ENCODE peak calls at places on chromosomes 7 and 10, in six cellular contexts. Q, X, L, O, R and M are unnamed samples.

GRCh38 chr10:4023997-4024396 is 239.0 kb upstream of the KLF6 start:
- DNase-seq in Q (no peak), X (no peak), L (no peak), O (no peak), R (no peak), M (peak)

GRCh38 chr10:121070257-121070656 is 219.1 kb downstream of the WDR11 start:
- DNase-seq in Q (peak), X (no peak), L (peak), O (no peak), R (peak), M (no peak)

GRCh38 chr7:26155531-26156375 is 3.8 kb downstream of the NFE2L3 start:
- DNase-seq in Q (no peak), X (no peak), L (peak), O (no peak), R (no peak), M (peak)

GRCh38 chr7:20578257-20578771 is 37.2 kb upstream of the ABCB5 start:
- DNase-seq in Q (no peak), X (no peak), L (no peak), O (no peak), R (no peak), M (no peak)

GRCh38 chr7:106563466-106564150 is 97.3 kb downstream of the CCDC71L start:
- DNase-seq in Q (no peak), X (no peak), L (no peak), O (no peak), R (no peak), M (peak)

GRCh38 chr7:152571031-152571430 is 104.9 kb downstream of the XRCC2 start:
- DNase-seq in Q (no peak), X (no peak), L (no peak), O (no peak), R (no peak), M (peak)

GRCh38 chr7:83427929-83428328 is 221.0 kb downstream of the SEMA3E start:
- DNase-seq in Q (peak), X (no peak), L (peak), O (no peak), R (no peak), M (no peak)

GRCh38 chr10:112510384-112510783 is 63.4 kb downstream of the VTI1A start:
- DNase-seq in Q (no peak), X (no peak), L (no peak), O (no peak), R (no peak), M (no peak)

GRCh38 chr7:29431686-29432085 is 131.9 kb upstream of the PRR15 start:
- DNase-seq in Q (no peak), X (no peak), L (no peak), O (no peak), R (no peak), M (no peak)

GRCh38 chr10:102834143-102834542 is 3.1 kb downstream of the CYP17A1 start:
- DNase-seq in Q (no peak), X (no peak), L (peak), O (no peak), R (peak), M (no peak)

GRCh38 chr7:49089717-49090116 is 165.4 kb downstream of the CDC14C start:
- DNase-seq in Q (peak), X (no peak), L (no peak), O (no peak), R (no peak), M (no peak)

GRCh38 chr10:7953447-7953846 is 101.0 kb upstream of the GATA3 start:
- DNase-seq in Q (no peak), X (no peak), L (no peak), O (no peak), R (peak), M (no peak)

GRCh38 chr7:150487625-150488024 is 27.0 kb upstream of the GIMAP7 start:
- DNase-seq in Q (no peak), X (no peak), L (no peak), O (no peak), R (no peak), M (no peak)

GRCh38 chr10:53395449-53395848 is 622.9 kb upstream of the MBL2 start:
- DNase-seq in Q (no peak), X (no peak), L (no peak), O (no peak), R (no peak), M (no peak)

GRCh38 chr10:5628798-5629788 is 37.3 kb downstream of the ASB13 start:
- DNase-seq in Q (no peak), X (no peak), L (peak), O (no peak), R (no peak), M (peak)

GRCh38 chr10:4316166-4316810 is 509.7 kb upstream of the AKR1E2 start:
- DNase-seq in Q (no peak), X (no peak), L (no peak), O (no peak), R (no peak), M (peak)

GRCh38 chr10:80204801-80205477 is 398 bp downstream of the ANXA11 start:
- DNase-seq in Q (peak), X (no peak), L (peak), O (no peak), R (peak), M (no peak)

GRCh38 chr7:93013471-93014061 is 104.2 kb downstream of the SAMD9 start:
- DNase-seq in Q (no peak), X (no peak), L (no peak), O (no peak), R (no peak), M (no peak)

GRCh38 chr7:36019966-36020365 is 133.1 kb upstream of the EEPD1 start:
- DNase-seq in Q (no peak), X (no peak), L (no peak), O (no peak), R (no peak), M (no peak)

GRCh38 chr7:100435401-100436304 is 644 bp downstream of the PPP1R35 start:
- DNase-seq in Q (peak), X (peak), L (peak), O (peak), R (peak), M (no peak)

GRCh38 chr7:66099551-66100407 is 14.9 kb upstream of the CRCP start:
- DNase-seq in Q (peak), X (peak), L (peak), O (no peak), R (peak), M (peak)

GRCh38 chr10:92662852-92663251 is 26.9 kb upstream of the HHEX start:
- DNase-seq in Q (no peak), X (no peak), L (no peak), O (no peak), R (no peak), M (no peak)

GRCh38 chr10:93245772-93246171 is 172.1 kb downstream of the CYP26A1 start:
- DNase-seq in Q (no peak), X (no peak), L (no peak), O (no peak), R (no peak), M (no peak)

GRCh38 chr7:116327751-116328150 is 117.4 kb downstream of the TES start:
- DNase-seq in Q (no peak), X (no peak), L (peak), O (no peak), R (no peak), M (peak)
- H3K4me3 ChIP-seq in Q (no peak), X (no peak), L (no peak), O (no peak), R (no peak), M (peak)

GRCh38 chr7:24896031-24896433 is 83.9 kb downstream of the OSBPL3 start:
- DNase-seq in Q (no peak), X (no peak), L (no peak), O (no peak), R (peak), M (no peak)
- TF ChIP-seq CTCF in Q (no peak), X (no peak), L (no peak), O (no peak), R (no peak), M (no peak)

GRCh38 chr7:155380221-155380861 is 77.6 kb upstream of the EN2 start:
- DNase-seq in Q (peak), X (peak), L (peak), O (peak), R (peak), M (peak)

GRCh38 chr7:155382802-155383171 is 75.1 kb upstream of the EN2 start:
- DNase-seq in Q (no peak), X (no peak), L (no peak), O (no peak), R (no peak), M (no peak)

GRCh38 chr7:155381852-155382801 is 75.8 kb upstream of the EN2 start:
- DNase-seq in Q (peak), X (peak), L (no peak), O (no peak), R (no peak), M (no peak)

GRCh38 chr7:155378959-155379871 is 78.7 kb upstream of the EN2 start:
- DNase-seq in Q (no peak), X (no peak), L (no peak), O (no peak), R (no peak), M (no peak)

DNA sequence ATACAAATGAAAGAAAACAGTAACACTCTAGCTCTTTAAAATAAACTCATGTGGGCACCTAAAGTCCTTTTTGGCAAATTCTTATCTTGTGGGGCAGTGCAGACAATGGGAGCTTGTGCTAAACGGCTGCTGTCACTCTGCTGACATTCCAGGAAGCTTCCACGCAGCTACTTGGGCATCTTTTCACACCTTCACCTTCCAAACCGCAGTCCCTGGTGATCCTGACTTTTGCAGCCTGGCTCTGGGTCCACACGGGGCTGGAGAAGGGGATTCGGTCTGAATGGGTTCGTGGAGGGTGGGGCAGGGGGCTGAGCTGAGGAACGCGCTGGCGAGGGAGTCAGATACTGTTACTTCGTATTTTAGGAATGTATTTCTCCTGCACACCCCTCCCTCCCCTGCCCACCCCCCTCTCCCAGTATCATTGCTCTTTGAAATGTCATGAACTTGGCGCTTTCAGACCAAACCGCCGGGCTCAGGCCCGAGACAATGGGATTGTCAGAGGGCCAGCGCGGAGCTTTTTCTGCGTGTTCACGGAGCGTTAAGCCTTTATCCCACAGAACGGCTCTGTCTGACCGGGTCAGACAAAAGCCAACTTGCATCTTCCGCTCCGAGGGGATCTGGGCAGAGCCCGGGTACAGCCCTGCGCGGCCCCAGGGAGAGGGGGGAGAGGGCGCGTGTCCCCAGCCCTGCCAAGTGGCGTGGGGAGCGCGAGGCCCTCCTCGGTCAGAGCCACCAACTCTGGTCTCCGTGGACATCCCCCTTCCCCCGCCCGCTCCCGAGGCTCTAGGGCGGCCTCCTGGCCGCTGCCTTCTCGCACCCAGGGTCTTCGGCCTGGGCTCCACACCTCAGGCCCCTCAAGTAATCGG is 76.7 kb upstream of the EN2 start:
- DNase-seq in Q (peak), X (peak), L (no peak), O (no peak), R (no peak), M (no peak)
- H3K4me3 ChIP-seq in Q (peak), X (peak), L (peak), O (peak), R (no peak), M (no peak)

DNA sequence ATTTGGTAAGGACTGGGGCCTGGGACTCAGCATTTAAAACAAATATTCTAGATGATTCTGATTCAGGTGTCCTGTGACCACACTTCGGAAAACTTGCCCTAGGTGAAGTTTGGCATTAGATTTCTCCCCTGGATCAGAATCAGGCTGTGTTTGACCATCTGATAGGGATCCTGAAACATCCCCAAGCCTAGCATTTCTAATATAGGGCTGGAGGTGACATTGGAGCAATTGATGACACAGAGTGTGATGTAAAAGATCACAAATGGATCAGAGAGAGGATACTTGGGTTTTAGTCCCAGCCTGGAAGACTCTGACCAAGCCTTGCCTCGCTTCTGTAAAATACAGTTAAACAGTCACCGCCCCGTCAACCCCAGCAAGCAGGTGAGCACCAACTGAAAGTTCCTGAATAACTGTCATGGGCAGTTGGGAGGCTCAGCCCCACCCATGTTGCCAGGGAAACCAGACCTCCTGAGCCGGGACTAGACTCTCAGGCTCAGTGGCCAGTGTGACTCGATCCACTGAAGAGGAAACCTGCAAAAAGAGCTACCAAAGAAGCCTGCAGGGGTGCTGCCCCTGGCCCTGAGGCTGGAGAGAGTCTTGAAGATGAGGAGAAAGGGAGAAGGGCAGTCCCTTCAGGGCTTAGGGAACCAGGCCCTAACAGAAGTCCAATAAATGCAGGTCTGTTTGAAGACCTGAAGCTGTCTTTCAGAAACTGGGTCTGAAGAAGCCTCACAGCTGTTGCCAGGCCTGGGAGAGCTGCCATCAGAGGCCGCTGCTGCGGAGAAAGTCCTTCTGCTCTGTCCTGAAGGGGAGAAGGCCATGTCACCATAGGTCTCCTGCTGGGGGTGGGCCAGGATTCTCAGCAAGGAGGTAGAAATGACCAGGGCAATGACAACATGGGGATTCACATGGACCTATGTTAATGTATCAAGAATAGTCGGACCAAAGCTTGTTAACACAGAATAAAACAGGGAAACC is 126.1 kb upstream of the KCNMA1 start:
- DNase-seq in Q (peak), X (no peak), L (peak), O (no peak), R (peak), M (no peak)
- TF ChIP-seq CTCF in Q (no peak), X (no peak), L (no peak), O (no peak), R (no peak), M (no peak)